ENCODE peak calls at places on chromosomes 4 and X, in six cellular contexts. O, A, U, H, W and I are unnamed samples.

GRCh38 chrX:42934020-42934701 is 156.2 kb upstream of the PPP1R2C start:
- DNase-seq in O (no peak), A (no peak), U (no peak), H (peak; percentile 75), W (no peak), I (no peak)

GRCh38 chr4:95161781-95162469 is 386.8 kb downstream of the UNC5C start:
- DNase-seq in O (no peak), A (no peak), U (no peak), H (no peak), W (no peak), I (no peak)

GRCh38 chrX:68989865-68990606 is 161.2 kb downstream of the EFNB1 start:
- DNase-seq in O (no peak), A (peak; percentile 72), U (peak; percentile 77), H (no peak), W (no peak), I (peak; percentile 29)

GRCh38 chrX:123756320-123756719 is 23.5 kb upstream of the THOC2 start:
- DNase-seq in O (no peak), A (no peak), U (no peak), H (no peak), W (no peak), I (no peak)

GRCh38 chr4:178027796-178028195 is 585.6 kb upstream of the AGA start:
- DNase-seq in O (peak; percentile 5), A (no peak), U (no peak), H (no peak), W (no peak), I (no peak)

GRCh38 chr4:37648084-37648817 is 37.9 kb downstream of the RELL1 start:
- DNase-seq in O (peak; percentile 43), A (no peak), U (no peak), H (no peak), W (peak; percentile 92), I (peak; percentile 31)

GRCh38 chr4:10096201-10096975 is 20.2 kb downstream of the WDR1 start:
- DNase-seq in O (peak; percentile 75), A (no peak), U (no peak), H (peak; percentile 60), W (no peak), I (no peak)

GRCh38 chr4:121199742-121200561 is 35.8 kb upstream of the TNIP3 start:
- DNase-seq in O (no peak), A (no peak), U (no peak), H (peak; percentile 81), W (no peak), I (no peak)

GRCh38 chrX:39725928-39726619 is 371.7 kb downstream of the BCOR start:
- DNase-seq in O (no peak), A (no peak), U (no peak), H (no peak), W (no peak), I (no peak)

GRCh38 chr4:8439914-8440490 is 521 bp downstream of the ACOX3 start:
- DNase-seq in O (peak; percentile 63), A (no peak), U (peak; percentile 14), H (no peak), W (peak; percentile 41), I (no peak)

GRCh38 chrX:139738581-139738980 is 30.6 kb upstream of the MCF2 start:
- DNase-seq in O (no peak), A (no peak), U (no peak), H (no peak), W (no peak), I (no peak)

GRCh38 chr4:108902769-108903168 is 139.9 kb upstream of the ETNPPL start:
- DNase-seq in O (no peak), A (no peak), U (no peak), H (no peak), W (no peak), I (no peak)

GRCh38 chrX:150454083-150454482 is 91.0 kb downstream of the MAMLD1 start:
- DNase-seq in O (no peak), A (no peak), U (no peak), H (no peak), W (no peak), I (no peak)

GRCh38 chrX:16185725-16186136 is 18.4 kb downstream of the MAGEB17 start:
- DNase-seq in O (peak; percentile 38), A (no peak), U (no peak), H (peak; percentile 27), W (no peak), I (no peak)

GRCh38 chrX:9947395-9947794 is 19.8 kb upstream of the CLDN34 start:
- DNase-seq in O (no peak), A (no peak), U (no peak), H (no peak), W (no peak), I (no peak)

GRCh38 chr4:175504316-175504715 is 307.7 kb downstream of the GPM6A start:
- DNase-seq in O (no peak), A (no peak), U (no peak), H (no peak), W (no peak), I (no peak)

GRCh38 chr4:141132689-141133145 is 552 bp downstream of the RNF150 start:
- DNase-seq in O (no peak), A (peak; percentile 36), U (peak; percentile 52), H (no peak), W (no peak), I (no peak)

GRCh38 chr4:88352062-88352461 is 26.6 kb upstream of the HERC6 start:
- DNase-seq in O (no peak), A (no peak), U (peak; percentile 9), H (no peak), W (no peak), I (no peak)

GRCh38 chr4:118346495-118346894 is 6.3 kb downstream of the PRSS12 start:
- DNase-seq in O (peak; percentile 2), A (no peak), U (no peak), H (no peak), W (no peak), I (no peak)

GRCh38 chr4:66769436-66769835 is 775.9 kb downstream of the CENPC start:
- DNase-seq in O (no peak), A (no peak), U (no peak), H (no peak), W (no peak), I (no peak)

GRCh38 chr4:88803600-88804096 is 106.0 kb upstream of the NAP1L5 start:
- DNase-seq in O (no peak), A (no peak), U (no peak), H (peak; percentile 69), W (no peak), I (no peak)

GRCh38 chr4:21811576-21811975 is 137.0 kb downstream of the KCNIP4 start:
- DNase-seq in O (no peak), A (no peak), U (no peak), H (no peak), W (peak; percentile 18), I (no peak)

GRCh38 chr4:38154251-38154650 is 194.1 kb downstream of the PTTG2 start:
- DNase-seq in O (no peak), A (no peak), U (no peak), H (no peak), W (no peak), I (no peak)

GRCh38 chr4:104489731-104490095 is 5.0 kb downstream of the CXXC4 start:
- DNase-seq in O (no peak), A (no peak), U (no peak), H (no peak), W (no peak), I (no peak)

GRCh38 chr4:104491826-104492771 is 2.6 kb downstream of the CXXC4 start:
- DNase-seq in O (no peak), A (peak; percentile 29), U (peak; percentile 74), H (peak; percentile 87), W (no peak), I (no peak)

GRCh38 chr4:104490096-104490769 is 4.5 kb downstream of the CXXC4 start:
- DNase-seq in O (no peak), A (no peak), U (peak; percentile 68), H (peak; percentile 83), W (no peak), I (no peak)

GRCh38 chr4:104491396-104491821 is 3.3 kb downstream of the CXXC4 start:
- DNase-seq in O (peak; percentile 60), A (peak; percentile 56), U (peak; percentile 64), H (no peak), W (no peak), I (peak; percentile 68)

DNA sequence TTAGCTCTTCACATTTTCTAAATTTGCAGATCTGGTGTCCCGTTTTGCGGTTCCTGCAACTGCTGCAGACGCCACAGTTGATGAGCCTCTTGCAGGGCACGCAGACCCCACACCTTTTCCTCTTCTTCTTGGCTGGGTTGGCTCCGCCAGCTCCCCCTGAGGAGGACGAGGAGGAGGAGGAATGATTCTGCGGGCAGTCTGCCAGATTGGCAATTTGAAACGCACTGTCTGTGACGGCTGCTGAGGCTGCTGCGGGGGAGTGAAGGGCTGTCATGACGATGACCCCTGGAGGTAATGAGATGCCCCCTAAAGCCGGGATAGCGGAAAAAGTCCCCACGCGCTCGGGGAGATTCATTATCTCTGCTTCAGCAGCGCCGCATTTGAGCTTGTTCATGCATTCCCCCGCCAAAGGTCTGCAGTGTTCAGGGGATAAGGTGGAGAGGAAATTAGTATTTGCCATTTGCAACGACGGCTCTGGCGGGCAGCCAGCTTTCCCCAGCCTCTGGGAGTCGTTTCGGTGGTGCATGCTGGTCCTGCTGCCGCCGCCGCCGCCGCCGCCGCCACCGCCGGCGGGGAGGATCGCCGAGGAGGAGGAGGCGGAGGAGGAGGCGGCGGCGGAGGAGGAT is 3.8 kb downstream of the CXXC4 start:
- DNase-seq in O (peak; percentile 80), A (peak; percentile 56), U (peak; percentile 56), H (no peak), W (peak; percentile 17), I (peak; percentile 62)
- TF ChIP-seq CREB1 in O (no peak), A (no peak), U (no peak), H (no peak), W (no peak), I (no peak)

DNA sequence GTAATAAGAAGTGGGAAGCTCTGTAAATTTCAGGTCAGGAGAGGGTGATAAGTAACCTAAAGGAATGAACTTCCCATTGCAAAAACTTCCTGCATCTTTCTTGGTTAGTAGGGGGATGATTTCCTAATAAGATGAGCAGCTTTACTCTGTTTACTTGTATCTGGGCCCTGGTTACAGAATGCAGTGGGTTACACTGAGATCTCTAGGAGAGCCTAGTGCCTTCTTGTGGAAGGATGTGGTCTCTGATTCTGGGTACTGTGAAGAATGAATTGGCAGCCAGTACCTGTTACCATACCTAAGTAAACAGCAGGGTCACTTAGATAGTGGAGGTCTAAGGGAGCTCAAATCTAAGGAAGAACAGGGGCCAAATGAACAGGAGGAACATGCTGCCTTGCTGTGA is 320.6 kb downstream of the ARHGAP10 start:
- DNase-seq in O (no peak), A (no peak), U (no peak), H (no peak), W (no peak), I (no peak)
- TF ChIP-seq CREB1 in O (no peak), A (no peak), U (no peak), H (no peak), W (no peak), I (no peak)

GRCh38 chr4:163395055-163395454 is 51.4 kb downstream of the NPY5R start:
- DNase-seq in O (no peak), A (no peak), U (no peak), H (no peak), W (no peak), I (no peak)
- TF ChIP-seq CREB1 in O (no peak), A (no peak), U (no peak), H (no peak), W (no peak), I (no peak)

DNA sequence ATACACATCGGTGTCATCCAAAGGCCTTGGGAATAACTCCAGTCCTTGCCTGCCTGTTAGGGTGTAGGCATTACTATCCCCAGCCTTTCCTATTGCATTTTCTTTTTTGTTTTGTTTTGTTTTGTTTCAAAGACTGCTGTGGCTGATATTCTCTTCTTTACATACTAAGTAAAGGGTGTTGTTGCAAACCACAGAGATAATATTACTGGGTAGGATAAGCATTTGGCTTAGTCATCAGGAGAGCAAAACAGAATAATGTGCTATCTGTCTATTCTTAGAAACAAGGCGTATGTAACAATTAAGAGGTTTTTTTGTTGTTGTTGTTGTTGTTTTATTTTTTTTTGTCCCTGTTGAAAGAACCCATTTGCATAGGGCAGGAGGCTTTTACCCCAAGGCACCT is 41.8 kb downstream of the UGT2B28 start:
- DNase-seq in O (no peak), A (no peak), U (no peak), H (no peak), W (no peak), I (no peak)
- TF ChIP-seq CREB1 in O (no peak), A (no peak), U (no peak), H (no peak), W (no peak), I (no peak)